ENCODE peak calls at places on chromosomes 11 and 22, in ten cellular contexts. S is mammary epithelial cell, V is PC-3, W is fibroblast of lung, Y is kidney, H is GM23248, U is GM12878, Z is astrocyte, R is IMR-90, J is K562. B is an unnamed sample.

GRCh38 chr11:15159085-15159484 is 44.4 kb downstream of the INSC start:
- DNase-seq in J (peak), U (no peak), H (peak), V (peak), S (peak), Y (no peak), Z (no peak), R (peak), W (peak), B (peak)

GRCh38 chr11:115112779-115113178 is 391.4 kb downstream of the CADM1 start:
- DNase-seq in Z (no peak), H (no peak), Y (no peak), S (no peak), U (no peak), J (no peak), R (no peak), V (no peak), W (no peak), B (no peak)

GRCh38 chr11:44851496-44851895 is 99.2 kb downstream of the TP53I11 start:
- DNase-seq in S (no peak), W (no peak), R (no peak), V (no peak), U (no peak), H (no peak), Z (no peak), Y (peak), J (no peak), B (no peak)

GRCh38 chr11:12397953-12398352 is 20.6 kb downstream of the PARVA start:
- DNase-seq in J (no peak), U (no peak), R (peak), Z (peak), S (no peak), V (peak), H (peak), Y (peak), W (peak), B (no peak)

GRCh38 chr11:118050208-118050891 is 26.5 kb upstream of the TMPRSS4 start:
- DNase-seq in S (no peak), U (no peak), W (no peak), Z (no peak), J (no peak), H (no peak), V (no peak), Y (no peak), R (no peak), B (no peak)

GRCh38 chr11:61273151-61274078 is 21.7 kb downstream of the VWCE start:
- DNase-seq in H (no peak), V (no peak), U (no peak), S (peak), Y (peak), J (no peak), Z (no peak), R (no peak), W (no peak), B (no peak)

GRCh38 chr22:22068657-22069056 is 86.1 kb upstream of the TOP3B start:
- DNase-seq in Y (no peak), U (no peak), Z (no peak), W (no peak), R (no peak), H (no peak), S (no peak), J (no peak), V (no peak), B (no peak)

GRCh38 chr11:11602011-11602410 is 19.8 kb downstream of the GALNT18 start:
- DNase-seq in J (no peak), V (no peak), U (no peak), R (no peak), Z (no peak), H (no peak), W (no peak), Y (no peak), S (no peak), B (no peak)

GRCh38 chr11:102513869-102514268 is 16.7 kb downstream of the MMP7 start:
- DNase-seq in J (no peak), W (peak), U (no peak), Y (no peak), H (peak), S (peak), V (no peak), R (peak), Z (no peak), B (no peak)

GRCh38 chr11:119316017-119316728 is 757 bp downstream of the MCAM start:
- DNase-seq in Z (no peak), W (peak), H (peak), U (no peak), R (no peak), J (peak), S (peak), V (peak), Y (peak), B (peak)

GRCh38 chr11:612201-612960 is 3.4 kb downstream of the IRF7 start:
- DNase-seq in Y (peak), W (no peak), U (no peak), Z (no peak), S (no peak), V (peak), J (no peak), H (peak), R (peak), B (peak)

GRCh38 chr11:45652781-45653180 is 12.6 kb downstream of the CHST1 start:
- DNase-seq in U (no peak), J (no peak), S (peak), R (peak), Z (peak), Y (no peak), V (peak), W (peak), H (peak), B (no peak)

GRCh38 chr22:19109198-19110063 is 12.8 kb downstream of the DGCR2 start:
- DNase-seq in S (peak), R (peak), Z (peak), J (peak), H (peak), Y (no peak), U (peak), V (no peak), W (peak), B (no peak)
- H3K4me3 ChIP-seq in S (no peak), R (no peak), Z (no peak), J (peak), H (no peak), Y (no peak), U (peak), V (no peak), W (no peak), B (no peak)

DNA sequence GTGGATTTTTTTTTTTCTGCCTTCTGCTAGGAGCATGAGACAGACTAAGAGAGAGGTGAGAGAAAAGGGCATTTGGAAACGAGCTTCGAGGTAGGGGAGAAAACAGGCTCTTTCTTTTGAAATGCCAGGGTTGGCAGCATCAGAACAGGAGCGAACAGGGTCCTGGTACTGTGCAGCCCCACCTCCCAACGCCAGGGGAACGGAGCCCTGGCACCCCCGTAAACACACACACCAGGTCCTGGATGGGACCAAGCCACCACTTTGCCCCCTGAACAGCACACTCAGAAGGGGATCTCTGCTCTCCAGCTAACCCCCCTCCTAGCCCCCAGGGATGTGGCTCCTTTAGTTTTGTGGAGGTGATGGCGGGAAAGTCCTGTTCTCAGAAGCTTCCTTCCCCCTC is 127.1 kb downstream of the CTTN start:
- DNase-seq in R (no peak), S (no peak), J (no peak), Z (no peak), H (no peak), Y (peak), W (no peak), V (no peak), U (no peak), B (no peak)
- H3K9ac ChIP-seq in R (no peak), S (no peak), J (no peak), Z (no peak), H (no peak), Y (no peak), W (no peak), V (no peak), U (no peak), B (no peak)

DNA sequence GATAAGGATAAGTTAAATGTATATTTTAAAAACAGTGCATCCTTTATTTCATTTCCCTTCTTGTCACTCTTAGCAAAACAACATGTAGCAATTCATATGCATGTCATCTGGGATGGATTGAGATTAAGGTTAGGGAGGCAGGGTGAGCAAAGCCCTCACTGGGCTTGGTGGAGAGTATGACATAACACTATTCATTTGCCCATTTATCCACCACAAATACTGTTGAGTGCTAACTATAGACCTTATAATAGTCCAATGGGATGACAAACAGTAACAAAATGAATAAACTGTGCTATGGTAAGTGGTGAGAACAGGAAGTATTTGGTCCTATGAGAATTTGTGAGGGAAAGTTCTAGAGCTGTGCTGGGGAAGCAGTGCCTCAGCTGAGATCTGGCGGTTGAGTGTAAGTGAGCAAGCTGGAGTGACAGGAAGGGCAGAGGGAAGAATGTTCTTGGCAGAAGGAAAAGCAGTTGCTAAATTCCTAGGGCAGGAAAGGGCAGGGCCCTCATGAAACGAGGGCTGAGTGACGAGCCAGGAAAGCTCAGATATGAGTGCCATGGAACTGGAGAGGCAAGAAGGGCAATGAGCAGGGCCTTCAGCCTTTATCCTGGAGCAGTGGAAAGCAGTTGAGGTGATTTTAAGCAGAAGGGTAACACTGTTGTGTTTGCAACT is 6.7 kb downstream of the HSD17B12 start:
- DNase-seq in W (peak), V (peak), U (no peak), J (no peak), Z (peak), H (peak), R (peak), Y (peak), S (peak), B (peak)
- H3K27ac ChIP-seq in W (peak), V (no peak), U (no peak), J (peak), Z (no peak), H (no peak), R (no peak), Y (peak), S (peak), B (no peak)

GRCh38 chr11:2382927-2383822 is 6.1 kb downstream of the CD81 start:
- DNase-seq in S (no peak), Z (no peak), H (peak), V (no peak), J (no peak), W (no peak), R (peak), Y (peak), U (no peak), B (peak)
- H3K4me3 ChIP-seq in S (peak), Z (no peak), H (no peak), V (no peak), J (no peak), W (no peak), R (no peak), Y (peak), U (peak), B (no peak)

GRCh38 chr11:47272706-47273105 is 2.8 kb downstream of the MADD start:
- DNase-seq in Z (no peak), U (no peak), W (no peak), H (peak), Y (no peak), R (peak), V (no peak), S (no peak), J (no peak), B (no peak)

GRCh38 chr11:47271961-47272661 is 2.2 kb downstream of the MADD start:
- DNase-seq in W (no peak), V (no peak), Y (no peak), U (no peak), S (no peak), R (no peak), J (no peak), H (no peak), Z (no peak), B (no peak)

GRCh38 chr11:47270331-47271271 is 668 bp downstream of the MADD start:
- DNase-seq in Z (peak), J (peak), W (peak), U (no peak), V (peak), H (peak), S (peak), R (peak), Y (no peak), B (peak)

GRCh38 chr11:47269829-47270305 is at the start of gene MADD:
- DNase-seq in Z (peak), J (peak), R (peak), W (peak), V (peak), H (peak), U (peak), Y (peak), S (peak), B (peak)

GRCh38 chr11:47271328-47271727 is 1.4 kb downstream of the MADD start:
- DNase-seq in Y (no peak), U (no peak), W (no peak), S (no peak), J (no peak), R (no peak), V (no peak), H (no peak), Z (no peak), B (no peak)
- H3K9ac ChIP-seq in Y (no peak), U (peak), W (no peak), S (no peak), J (peak), R (no peak), V (no peak), H (peak), Z (no peak), B (no peak)

DNA sequence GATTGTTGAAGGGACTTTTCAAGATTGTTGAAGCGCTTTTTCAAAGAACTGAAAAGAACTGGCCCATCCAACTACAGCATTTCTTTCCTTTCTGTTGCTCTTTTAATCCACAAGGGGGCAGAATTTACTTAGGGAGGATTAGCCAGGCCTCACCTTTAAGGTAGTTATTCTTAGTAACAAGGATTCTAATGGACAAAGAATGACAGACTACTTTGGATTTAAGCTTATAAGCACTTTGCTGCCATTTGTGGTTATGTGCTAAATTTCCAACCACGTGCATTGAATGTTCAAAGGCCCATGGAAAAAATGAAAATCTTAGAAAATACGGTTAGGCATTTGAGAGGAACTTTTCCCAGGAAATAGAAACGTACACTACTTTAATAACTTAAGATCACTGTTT is 49.5 kb upstream of the HSPA8 start:
- DNase-seq in R (peak), V (peak), Y (no peak), W (peak), H (peak), S (peak), U (no peak), J (peak), Z (peak), B (no peak)
- H3K27ac ChIP-seq in R (no peak), V (peak), Y (no peak), W (peak), H (peak), S (peak), U (no peak), J (no peak), Z (no peak), B (no peak)

GRCh38 chr11:42913731-42914130 is 398.1 kb upstream of the API5 start:
- DNase-seq in U (peak), Y (no peak), Z (no peak), W (no peak), R (no peak), H (no peak), V (no peak), J (no peak), S (no peak), B (no peak)
- H3K4me3 ChIP-seq in U (no peak), Y (no peak), Z (no peak), W (no peak), R (no peak), H (no peak), V (no peak), J (no peak), S (no peak), B (no peak)

DNA sequence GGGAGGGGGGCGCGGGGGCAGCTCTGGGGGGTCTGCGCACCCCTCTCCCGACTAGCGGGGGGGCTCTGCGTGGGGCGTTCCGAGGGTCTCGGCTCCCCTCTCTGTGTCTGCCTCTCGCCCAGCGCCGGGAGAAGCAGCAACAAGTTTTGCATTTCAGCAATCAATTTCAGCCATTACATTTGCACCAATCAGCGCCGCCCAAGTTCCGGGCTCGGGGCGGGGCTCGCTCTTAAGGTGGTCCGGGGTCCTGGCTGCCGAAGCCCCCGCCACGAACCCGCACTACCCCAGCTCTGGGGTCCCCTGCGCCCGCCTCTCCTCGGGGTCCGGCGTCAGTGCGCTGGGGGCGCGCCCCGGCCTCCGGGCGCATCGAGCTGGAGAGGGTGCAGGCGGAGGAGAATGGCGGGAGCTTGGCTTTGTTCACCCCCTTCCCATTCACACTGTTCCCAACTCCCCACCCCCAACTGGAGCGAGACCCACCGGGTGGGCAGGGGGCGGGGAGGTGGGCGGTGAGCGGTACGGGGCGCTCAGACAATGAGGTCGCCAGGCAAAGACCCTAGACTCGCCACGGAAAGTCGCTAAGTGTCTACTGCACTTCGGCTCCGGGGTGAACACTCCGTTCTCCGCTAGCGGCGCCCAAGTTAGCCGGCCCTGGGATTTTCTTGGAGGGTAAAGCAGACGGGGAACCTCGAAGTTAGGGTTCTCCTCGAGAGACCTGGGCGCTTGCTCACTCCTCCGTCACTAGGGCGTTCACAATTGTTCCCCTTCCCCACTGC is at the start of gene MN1:
- DNase-seq in J (no peak), U (no peak), Y (peak), H (peak), V (no peak), S (peak), R (peak), Z (no peak), W (peak), B (peak)
- H3K9ac ChIP-seq in J (no peak), U (no peak), Y (peak), H (peak), V (peak), S (peak), R (peak), Z (peak), W (peak), B (peak)

DNA sequence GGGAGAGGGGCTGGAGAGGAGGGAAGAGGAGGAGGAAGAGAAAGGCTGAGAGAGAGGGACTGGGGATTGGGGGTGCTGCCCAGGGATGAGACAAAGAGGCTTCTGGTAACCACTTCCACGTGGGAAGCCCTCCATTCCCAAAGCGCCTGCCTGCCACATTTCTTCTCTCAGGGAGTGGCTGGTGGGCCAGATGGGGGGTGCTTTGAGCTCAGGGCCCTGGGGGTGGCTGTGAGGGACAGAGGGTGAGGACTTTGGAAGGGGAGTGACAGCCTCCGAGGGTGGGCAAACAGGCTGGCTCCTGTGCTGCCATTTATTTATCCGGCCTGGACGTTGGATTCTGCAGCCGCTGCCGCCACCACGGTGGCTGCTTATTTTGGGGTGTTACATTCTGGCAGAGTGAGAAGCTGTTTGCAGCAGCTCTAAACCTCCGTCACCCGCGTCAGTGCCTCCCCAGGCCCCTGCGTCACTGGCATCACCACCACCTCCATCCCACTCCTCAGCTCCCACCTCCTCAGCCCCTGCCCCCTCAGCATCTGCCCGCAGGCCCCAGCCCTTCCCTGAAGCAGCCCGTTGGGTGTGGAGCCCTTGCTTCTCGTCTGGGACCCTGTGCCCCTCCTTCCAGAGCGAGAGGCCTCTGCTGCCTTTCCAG is 1.6 kb downstream of the RTN4RL2 start:
- DNase-seq in S (no peak), Y (no peak), W (no peak), Z (no peak), J (no peak), V (no peak), H (no peak), R (no peak), U (no peak), B (no peak)
- H3K27ac ChIP-seq in S (no peak), Y (no peak), W (no peak), Z (no peak), J (no peak), V (no peak), H (no peak), R (no peak), U (no peak), B (no peak)

GRCh38 chr11:75420224-75421034 is 12.6 kb downstream of the KLHL35 start:
- DNase-seq in U (no peak), J (peak), W (no peak), Z (no peak), H (no peak), R (no peak), V (peak), Y (no peak), S (no peak), B (peak)
- H3K4me3 ChIP-seq in U (no peak), J (no peak), W (no peak), Z (no peak), H (no peak), R (no peak), V (no peak), Y (no peak), S (no peak), B (no peak)